ENCODE peak calls at places on chromosomes 5 and 9, in four cellular contexts. D, Q, H and T are unnamed samples.
A peak's percentile ranks its signal among the peaks of the same experiment; 100 is the strongest.

GRCh38 chr5:155794801-155795200 is 532.2 kb upstream of the SGCD start:
- DNase-seq in D (no peak), Q (no peak), H (no peak), T (no peak)

GRCh38 chr9:126621919-126622735 is 8.4 kb downstream of the LMX1B start:
- DNase-seq in D (no peak), Q (no peak), H (no peak), T (no peak)

GRCh38 chr5:34008721-34009120 is 871 bp upstream of the AMACR start:
- DNase-seq in D (no peak), Q (no peak), H (no peak), T (no peak)

GRCh38 chr5:142979636-142980035 is 209.5 kb downstream of the ARHGAP26 start:
- DNase-seq in D (no peak), Q (peak; percentile 50), H (no peak), T (no peak)

GRCh38 chr5:105754056-105754455 is 1916.7 kb downstream of the EFNA5 start:
- DNase-seq in D (no peak), Q (no peak), H (no peak), T (no peak)

GRCh38 chr9:18451409-18451808 is 22.5 kb upstream of the ADAMTSL1 start:
- DNase-seq in D (no peak), Q (no peak), H (no peak), T (no peak)

GRCh38 chr9:107390806-107391205 is 98.8 kb downstream of the KLF4 start:
- DNase-seq in D (no peak), Q (no peak), H (no peak), T (no peak)

GRCh38 chr5:132828846-132829494 is 1.5 kb downstream of the SHROOM1 start:
- DNase-seq in D (no peak), Q (no peak), H (no peak), T (peak; percentile 61)

GRCh38 chr9:127505396-127506116 is 54.2 kb downstream of the LRSAM1 start:
- DNase-seq in D (peak; percentile 83), Q (no peak), H (no peak), T (no peak)

GRCh38 chr5:173971681-173972080 is 17.3 kb upstream of the C5orf47 start:
- DNase-seq in D (no peak), Q (no peak), H (no peak), T (no peak)
- H3K4me1 ChIP-seq in D (peaks cover 8% of the 10 kb centered on the region), Q (peaks cover 4% of the 10 kb centered on the region), H (no peaks in the 10 kb centered on the region), T (peaks cover 23% of the 10 kb centered on the region)

DNA sequence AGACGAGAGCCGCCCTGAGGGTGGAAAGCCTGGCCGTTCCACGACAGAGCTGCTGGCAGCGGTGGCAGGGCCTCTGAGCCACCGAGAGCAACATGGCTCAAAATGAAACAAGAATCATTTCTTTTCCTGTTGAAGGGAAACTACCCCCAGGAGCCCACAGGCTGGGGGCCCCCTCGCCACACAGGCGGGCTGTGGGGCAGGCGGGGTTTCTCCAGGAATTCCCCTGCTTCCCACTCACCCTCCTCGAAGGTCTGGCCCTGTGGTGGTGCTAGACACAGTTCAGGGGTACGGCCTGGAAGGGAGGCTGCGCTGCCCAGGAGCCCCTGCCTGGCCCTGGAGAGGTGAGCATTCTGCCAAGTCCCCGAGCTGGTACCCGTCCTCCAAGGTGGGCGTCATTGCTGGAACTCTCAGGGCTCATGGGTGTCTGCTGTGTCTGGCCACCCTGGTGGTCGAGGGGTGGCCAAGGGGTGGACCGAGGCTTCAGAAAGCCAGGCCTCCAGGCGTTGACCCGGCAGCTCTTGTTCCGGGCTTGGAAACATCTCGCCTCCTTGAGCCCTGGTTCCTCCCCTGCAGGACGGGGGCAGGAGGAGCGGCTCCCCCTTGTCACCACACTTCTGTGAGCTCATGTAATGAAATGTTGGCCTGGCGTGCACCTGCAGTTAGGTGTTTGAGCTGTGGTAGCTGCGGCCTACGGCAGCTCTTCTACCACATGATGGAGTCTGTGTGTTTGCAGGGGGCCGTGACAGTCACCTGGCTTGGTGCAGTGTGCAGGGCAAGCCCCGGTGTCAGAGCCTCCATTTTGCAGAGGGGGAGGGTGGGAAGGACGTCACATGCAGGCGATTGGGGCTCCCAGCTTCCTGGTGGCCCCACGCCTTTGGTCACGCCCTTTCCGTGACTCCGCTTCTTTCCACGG is 65.3 kb downstream of the RXRA start:
- DNase-seq in D (no peak), Q (peak; percentile 54), H (no peak), T (no peak)
- H3K4me1 ChIP-seq in D (peaks cover 29% of the 10 kb centered on the region), Q (peaks cover 29% of the 10 kb centered on the region), H (peaks cover 37% of the 10 kb centered on the region), T (peaks cover 35% of the 10 kb centered on the region)

GRCh38 chr9:35918780-35919179 is 9.5 kb downstream of the SPAAR start:
- DNase-seq in D (no peak), Q (no peak), H (no peak), T (no peak)
- H3K4me1 ChIP-seq in D (no peaks in the 10 kb centered on the region), Q (peaks cover 12% of the 10 kb centered on the region), H (peaks cover 64% of the 10 kb centered on the region), T (peaks cover 45% of the 10 kb centered on the region)

DNA sequence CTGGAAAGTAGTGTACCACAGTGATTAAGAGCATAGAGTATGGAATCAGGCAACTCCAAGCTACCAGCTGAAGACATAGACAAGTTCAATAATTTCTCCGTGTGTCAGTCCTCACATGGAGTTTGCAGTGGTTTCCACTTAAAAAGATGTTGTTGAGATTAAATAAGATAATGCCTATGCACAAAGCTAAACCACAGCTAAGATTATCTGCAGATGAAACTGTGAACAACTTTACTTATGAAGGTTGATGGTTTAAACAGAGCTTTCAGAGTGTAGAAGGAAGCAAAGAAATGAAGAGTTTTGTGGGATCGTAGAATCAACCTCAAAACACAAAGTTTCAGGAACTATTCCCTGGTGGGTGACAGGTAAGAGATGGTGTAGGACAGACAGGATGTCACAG is 223.5 kb upstream of the IL12B start:
- DNase-seq in D (no peak), Q (no peak), H (no peak), T (no peak)
- H3K4me1 ChIP-seq in D (no peaks in the 10 kb centered on the region), Q (no peaks in the 10 kb centered on the region), H (no peaks in the 10 kb centered on the region), T (no peaks in the 10 kb centered on the region)

GRCh38 chr5:150136290-150136689 is 19.4 kb downstream of the PDGFRB start:
- DNase-seq in D (peak; percentile 69), Q (no peak), H (no peak), T (no peak)
- H3K4me1 ChIP-seq in D (peaks cover 53% of the 10 kb centered on the region), Q (peaks cover 28% of the 10 kb centered on the region), H (peaks cover 59% of the 10 kb centered on the region), T (peaks cover 52% of the 10 kb centered on the region)

GRCh38 chr5:644971-645370 is 32.8 kb downstream of the CEP72 start:
- DNase-seq in D (no peak), Q (no peak), H (no peak), T (no peak)

GRCh38 chr5:642481-642880 is 30.3 kb downstream of the CEP72 start:
- DNase-seq in D (no peak), Q (no peak), H (no peak), T (no peak)

GRCh38 chr5:644509-644908 is 32.4 kb downstream of the CEP72 start:
- DNase-seq in D (no peak), Q (no peak), H (no peak), T (no peak)

GRCh38 chr5:643351-643801 is 31.2 kb downstream of the CEP72 start:
- DNase-seq in D (no peak), Q (no peak), H (no peak), T (no peak)

DNA sequence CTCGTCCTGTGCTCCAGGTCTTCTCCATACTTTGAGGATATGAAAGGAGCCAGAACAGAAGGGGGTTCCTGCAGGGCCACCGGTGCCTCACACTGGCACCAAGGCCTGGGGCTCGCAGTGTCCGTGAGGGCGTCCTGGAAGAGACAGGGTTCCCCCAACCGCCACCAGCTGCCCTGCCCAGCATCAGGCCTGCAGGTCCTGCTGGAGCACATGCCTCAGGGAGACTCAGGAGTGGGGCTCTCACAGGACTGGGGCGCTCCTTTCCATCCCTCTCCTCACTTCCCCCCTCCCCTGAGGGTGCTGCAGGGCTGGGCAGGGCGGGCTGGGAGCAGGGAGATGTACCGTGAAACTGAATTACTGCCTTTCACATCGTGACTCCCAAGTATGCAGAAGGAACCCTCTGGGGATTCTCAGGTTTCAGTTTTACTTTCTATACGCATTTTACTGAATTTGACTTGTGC is 31.7 kb downstream of the CEP72 start:
- DNase-seq in D (no peak), Q (no peak), H (no peak), T (no peak)
- H3K4me1 ChIP-seq in D (no peaks in the 10 kb centered on the region), Q (no peaks in the 10 kb centered on the region), H (peaks cover 2% of the 10 kb centered on the region), T (no peaks in the 10 kb centered on the region)

GRCh38 chr5:54518146-54519082 is 855 bp downstream of the SNX18 start:
- DNase-seq in D (peak; percentile 82), Q (peak; percentile 58), H (no peak), T (peak; percentile 61)
- H3K4me1 ChIP-seq in D (peaks cover 37% of the 10 kb centered on the region), Q (peaks cover 8% of the 10 kb centered on the region), H (peaks cover 21% of the 10 kb centered on the region), T (peaks cover 46% of the 10 kb centered on the region)